ENCODE peak calls at places on chromosome 18, in six cellular contexts. O is upper lobe of right lung, W is small intestine, D is IMR-90, H is A549, N is Peyer's patch. Z is an unnamed sample.
A peak's percentile ranks its signal among the peaks of the same experiment; 100 is the strongest.

GRCh38 chr18:10190564-10190963 is 263.9 kb upstream of the APCDD1 start:
- DNase-seq in O (no peak), W (no peak), D (peak; percentile 20), H (no peak), N (no peak), Z (no peak)

GRCh38 chr18:31206787-31207381 is 44.2 kb upstream of the DSC1 start:
- DNase-seq in O (peak; percentile 86), W (peak; percentile 99), D (peak; percentile 23), H (peak; percentile 58), N (peak; percentile 90), Z (no peak)

GRCh38 chr18:23938046-23938756 is 76.4 kb upstream of the TTC39C start:
- DNase-seq in O (no peak), W (no peak), D (no peak), H (no peak), N (no peak), Z (no peak)

GRCh38 chr18:55779711-55780590 is 192.0 kb upstream of the TCF4 start:
- DNase-seq in O (peak; percentile 63), W (no peak), D (peak; percentile 30), H (peak; percentile 7), N (peak; percentile 48), Z (no peak)

GRCh38 chr18:79587298-79588125 is 92.1 kb upstream of the CTDP1 start:
- DNase-seq in O (no peak), W (no peak), D (no peak), H (no peak), N (peak; percentile 36), Z (no peak)

GRCh38 chr18:63553117-63553516 is 10.9 kb downstream of the SERPINB12 start:
- DNase-seq in O (no peak), W (no peak), D (peak; percentile 62), H (no peak), N (no peak), Z (no peak)

GRCh38 chr18:6683112-6683876 is 46.2 kb upstream of the ARHGAP28 start:
- DNase-seq in O (peak; percentile 76), W (no peak), D (no peak), H (no peak), N (no peak), Z (no peak)

GRCh38 chr18:63540131-63540530 is 2.0 kb upstream of the SERPINB12 start:
- DNase-seq in O (no peak), W (no peak), D (peak; percentile 46), H (no peak), N (no peak), Z (no peak)

GRCh38 chr18:49861659-49862058 is 48.3 kb upstream of the ACAA2 start:
- DNase-seq in O (no peak), W (no peak), D (no peak), H (no peak), N (no peak), Z (no peak)

GRCh38 chr18:49859725-49860124 is 46.4 kb upstream of the ACAA2 start:
- DNase-seq in O (no peak), W (peak; percentile 58), D (no peak), H (no peak), N (no peak), Z (no peak)

GRCh38 chr18:49865401-49865800 is 52.1 kb upstream of the ACAA2 start:
- DNase-seq in O (peak; percentile 49), W (peak; percentile 77), D (no peak), H (no peak), N (peak; percentile 75), Z (no peak)

GRCh38 chr18:49863769-49864615 is 50.7 kb upstream of the ACAA2 start:
- DNase-seq in O (peak; percentile 45), W (no peak), D (no peak), H (no peak), N (no peak), Z (no peak)

GRCh38 chr18:49862656-49863385 is 49.5 kb upstream of the ACAA2 start:
- DNase-seq in O (no peak), W (no peak), D (no peak), H (no peak), N (no peak), Z (no peak)
- H3K27ac ChIP-seq in O (no peak overlapping the region), W (no peak overlapping the region), D (no peak overlapping the region), H (no peak overlapping the region), N (no peak overlapping the region), Z (no peak overlapping the region)

GRCh38 chr18:22114526-22115321 is 54.7 kb upstream of the GATA6 start:
- DNase-seq in O (no peak), W (no peak), D (no peak), H (no peak), N (no peak), Z (no peak)
- H3K27ac ChIP-seq in O (no peak overlapping the region), W (no peak overlapping the region), D (no peak overlapping the region), H (no peak overlapping the region), N (peak overlapping the region; percentile 46), Z (no peak overlapping the region)

DNA sequence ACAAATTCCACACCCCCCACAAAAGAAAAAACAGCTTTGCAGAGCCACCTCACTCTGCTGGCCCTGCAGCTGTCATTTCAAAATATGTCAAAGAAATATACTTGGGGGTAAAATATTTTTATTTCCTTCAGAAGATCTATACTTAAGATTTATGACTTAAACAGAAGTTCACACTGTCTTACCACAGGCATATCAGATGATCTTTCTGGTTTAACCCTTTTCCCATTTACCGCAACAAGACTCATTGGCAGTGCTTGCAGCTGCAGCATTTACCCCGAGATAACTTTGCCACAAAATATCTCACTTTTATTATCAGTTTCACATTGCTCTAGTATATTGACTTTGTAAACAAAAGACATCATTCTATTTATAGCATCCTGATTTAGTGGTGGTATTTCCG is 21.6 kb upstream of the SLC35G4 start:
- DNase-seq in O (no peak), W (peak; percentile 11), D (no peak), H (no peak), N (no peak), Z (no peak)
- H3K27ac ChIP-seq in O (no peak overlapping the region), W (no peak overlapping the region), D (no peak overlapping the region), H (no peak overlapping the region), N (no peak overlapping the region), Z (no peak overlapping the region)

GRCh38 chr18:58861353-58861752 is 3.3 kb upstream of the ZNF532 start:
- DNase-seq in O (no peak), W (no peak), D (no peak), H (no peak), N (no peak), Z (no peak)

GRCh38 chr18:58862404-58862803 is 2.3 kb upstream of the ZNF532 start:
- DNase-seq in O (no peak), W (no peak), D (no peak), H (no peak), N (no peak), Z (no peak)

GRCh38 chr18:58860747-58861224 is 3.9 kb upstream of the ZNF532 start:
- DNase-seq in O (no peak), W (no peak), D (no peak), H (no peak), N (no peak), Z (no peak)

GRCh38 chr18:58862851-58863538 is 1.7 kb upstream of the ZNF532 start:
- DNase-seq in O (peak; percentile 70), W (peak; percentile 28), D (peak; percentile 62), H (peak; percentile 25), N (peak; percentile 69), Z (peak; percentile 10)

GRCh38 chr18:58861853-58862252 is 2.8 kb upstream of the ZNF532 start:
- DNase-seq in O (no peak), W (no peak), D (no peak), H (no peak), N (no peak), Z (no peak)
- H3K27ac ChIP-seq in O (no peak overlapping the region), W (no peak overlapping the region), D (no peak overlapping the region), H (peak overlapping the region; percentile 99), N (no peak overlapping the region), Z (no peak overlapping the region)

DNA sequence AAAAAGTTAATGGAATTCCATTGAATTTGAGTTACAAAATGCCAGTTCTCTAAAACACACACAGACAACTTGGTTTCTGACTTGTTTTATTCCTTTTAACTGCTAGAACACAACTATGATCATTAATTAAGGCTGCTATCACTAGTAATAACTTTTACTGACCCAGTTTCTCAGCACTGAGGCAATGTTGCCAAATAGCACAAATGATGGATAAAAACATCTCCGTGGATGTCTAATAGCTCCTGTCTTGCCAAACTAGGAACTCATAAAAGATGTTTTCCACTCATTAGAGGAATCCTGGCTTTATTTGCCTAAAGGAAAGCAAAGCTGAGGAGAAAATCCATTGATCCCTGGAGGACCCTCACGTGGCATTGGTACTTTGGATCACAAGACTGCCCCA is 96.2 kb upstream of the ZNF397 start:
- DNase-seq in O (no peak), W (no peak), D (no peak), H (no peak), N (no peak), Z (no peak)
- H3K27ac ChIP-seq in O (no peak overlapping the region), W (no peak overlapping the region), D (no peak overlapping the region), H (no peak overlapping the region), N (no peak overlapping the region), Z (no peak overlapping the region)

Z was measured in CD8-positive, alpha-beta T cell.